ENCODE peak calls at places on chromosomes 2 and 18, in seven cellular contexts. One of them, this sample, is unnamed.

GRCh38 chr2:33212151-33212550 is 264.3 kb upstream of the RASGRP3 start:
- DNase-seq in A673: no peak
- DNase-seq in left lung: no peak
- DNase-seq in WERI-Rb-1: no peak
- DNase-seq in tibial artery: peak; percentile 79
- DNase-seq in prostate gland: no peak
- DNase-seq in fibroblast of lung: peak; percentile 98
- DNase-seq in this sample: no peak

GRCh38 chr18:79507546-79508480 is 112.1 kb downstream of the NFATC1 start:
- DNase-seq in A673: no peak
- DNase-seq in left lung: peak; percentile 89
- DNase-seq in WERI-Rb-1: no peak
- DNase-seq in tibial artery: peak; percentile 94
- DNase-seq in prostate gland: peak; percentile 72
- DNase-seq in fibroblast of lung: peak; percentile 38
- DNase-seq in this sample: peak; percentile 72

GRCh38 chr2:60094450-60094929 is 459.0 kb downstream of the BCL11A start:
- DNase-seq in A673: no peak
- DNase-seq in left lung: no peak
- DNase-seq in WERI-Rb-1: no peak
- DNase-seq in tibial artery: no peak
- DNase-seq in prostate gland: no peak
- DNase-seq in fibroblast of lung: no peak
- DNase-seq in this sample: no peak

GRCh38 chr2:45432406-45432805 is 178.7 kb downstream of the SRBD1 start:
- DNase-seq in A673: peak; percentile 7
- DNase-seq in left lung: no peak
- DNase-seq in WERI-Rb-1: no peak
- DNase-seq in tibial artery: no peak
- DNase-seq in prostate gland: no peak
- DNase-seq in fibroblast of lung: peak; percentile 14
- DNase-seq in this sample: no peak

GRCh38 chr18:46260016-46260878 is 156.1 kb downstream of the HAUS1 start:
- DNase-seq in A673: peak; percentile 39
- DNase-seq in left lung: no peak
- DNase-seq in WERI-Rb-1: no peak
- DNase-seq in tibial artery: no peak
- DNase-seq in prostate gland: no peak
- DNase-seq in fibroblast of lung: peak; percentile 52
- DNase-seq in this sample: no peak

GRCh38 chr2:230899287-230899686 is 25.8 kb downstream of the GPR55 start:
- DNase-seq in A673: no peak
- DNase-seq in left lung: no peak
- DNase-seq in WERI-Rb-1: no peak
- DNase-seq in tibial artery: peak; percentile 15
- DNase-seq in prostate gland: no peak
- DNase-seq in fibroblast of lung: no peak
- DNase-seq in this sample: no peak

GRCh38 chr2:23541453-23542334 is 156.7 kb downstream of the KLHL29 start:
- DNase-seq in A673: peak; percentile 89
- DNase-seq in left lung: peak; percentile 23
- DNase-seq in WERI-Rb-1: peak; percentile 88
- DNase-seq in tibial artery: no peak
- DNase-seq in prostate gland: no peak
- DNase-seq in fibroblast of lung: no peak
- DNase-seq in this sample: no peak

GRCh38 chr18:48022531-48023330 is 92.3 kb upstream of the SMAD2 start:
- DNase-seq in A673: peak; percentile 80
- DNase-seq in left lung: no peak
- DNase-seq in WERI-Rb-1: peak; percentile 69
- DNase-seq in tibial artery: peak; percentile 59
- DNase-seq in prostate gland: no peak
- DNase-seq in fibroblast of lung: peak; percentile 66
- DNase-seq in this sample: no peak

GRCh38 chr18:39558658-39559057 is 1993.1 kb upstream of the CELF4 start:
- DNase-seq in A673: no peak
- DNase-seq in left lung: no peak
- DNase-seq in WERI-Rb-1: no peak
- DNase-seq in tibial artery: no peak
- DNase-seq in prostate gland: no peak
- DNase-seq in fibroblast of lung: no peak
- DNase-seq in this sample: no peak

GRCh38 chr2:73232471-73233153 is 427 bp downstream of the PRADC1 start:
- DNase-seq in A673: no peak
- DNase-seq in left lung: no peak
- DNase-seq in WERI-Rb-1: peak; percentile 70
- DNase-seq in tibial artery: peak; percentile 27
- DNase-seq in prostate gland: no peak
- DNase-seq in fibroblast of lung: no peak
- DNase-seq in this sample: no peak

GRCh38 chr18:9495916-9496540 is 20.7 kb downstream of the RALBP1 start:
- DNase-seq in A673: no peak
- DNase-seq in left lung: no peak
- DNase-seq in WERI-Rb-1: no peak
- DNase-seq in tibial artery: no peak
- DNase-seq in prostate gland: no peak
- DNase-seq in fibroblast of lung: no peak
- DNase-seq in this sample: no peak

GRCh38 chr2:170217778-170218251 is 39.9 kb downstream of the MYO3B start:
- DNase-seq in A673: no peak
- DNase-seq in left lung: no peak
- DNase-seq in WERI-Rb-1: no peak
- DNase-seq in tibial artery: no peak
- DNase-seq in prostate gland: no peak
- DNase-seq in fibroblast of lung: peak; percentile 88
- DNase-seq in this sample: no peak

GRCh38 chr2:137925599-137925998 is 38.7 kb upstream of the HNMT start:
- DNase-seq in A673: no peak
- DNase-seq in left lung: no peak
- DNase-seq in WERI-Rb-1: no peak
- DNase-seq in tibial artery: no peak
- DNase-seq in prostate gland: no peak
- DNase-seq in fibroblast of lung: no peak
- DNase-seq in this sample: no peak

GRCh38 chr2:71662665-71663394 is 209.5 kb downstream of the DYSF start:
- DNase-seq in A673: no peak
- DNase-seq in left lung: no peak
- DNase-seq in WERI-Rb-1: no peak
- DNase-seq in tibial artery: no peak
- DNase-seq in prostate gland: no peak
- DNase-seq in fibroblast of lung: no peak
- DNase-seq in this sample: no peak

GRCh38 chr2:45014016-45014702 is 4.9 kb upstream of the SIX2 start:
- DNase-seq in A673: peak; percentile 74
- DNase-seq in left lung: peak; percentile 80
- DNase-seq in WERI-Rb-1: peak; percentile 64
- DNase-seq in tibial artery: peak; percentile 81
- DNase-seq in prostate gland: no peak
- DNase-seq in fibroblast of lung: peak; percentile 55
- DNase-seq in this sample: no peak

GRCh38 chr2:5782103-5782502 is 89.9 kb downstream of the SOX11 start:
- DNase-seq in A673: no peak
- DNase-seq in left lung: no peak
- DNase-seq in WERI-Rb-1: no peak
- DNase-seq in tibial artery: no peak
- DNase-seq in prostate gland: no peak
- DNase-seq in fibroblast of lung: peak; percentile 55
- DNase-seq in this sample: no peak

GRCh38 chr2:68721482-68722071 is 13.0 kb upstream of the ARHGAP25 start:
- DNase-seq in A673: peak; percentile 70
- DNase-seq in left lung: no peak
- DNase-seq in WERI-Rb-1: no peak
- DNase-seq in tibial artery: no peak
- DNase-seq in prostate gland: no peak
- DNase-seq in fibroblast of lung: no peak
- DNase-seq in this sample: no peak

GRCh38 chr2:96565111-96565510 is 28.6 kb downstream of the ARID5A start:
- DNase-seq in A673: no peak
- DNase-seq in left lung: no peak
- DNase-seq in WERI-Rb-1: no peak
- DNase-seq in tibial artery: no peak
- DNase-seq in prostate gland: no peak
- DNase-seq in fibroblast of lung: no peak
- DNase-seq in this sample: no peak

GRCh38 chr18:67525328-67526110 is 9.0 kb upstream of the DSEL start:
- DNase-seq in A673: peak; percentile 57
- DNase-seq in left lung: no peak
- DNase-seq in WERI-Rb-1: no peak
- DNase-seq in tibial artery: peak; percentile 79
- DNase-seq in prostate gland: peak; percentile 55
- DNase-seq in fibroblast of lung: peak; percentile 99
- DNase-seq in this sample: no peak

GRCh38 chr2:18149660-18150246 is 271.3 kb downstream of the KCNS3 start:
- DNase-seq in A673: peak; percentile 77
- DNase-seq in left lung: no peak
- DNase-seq in WERI-Rb-1: no peak
- DNase-seq in tibial artery: no peak
- DNase-seq in prostate gland: no peak
- DNase-seq in fibroblast of lung: peak; percentile 75
- DNase-seq in this sample: no peak

GRCh38 chr2:72115361-72116080 is 32.1 kb downstream of the CYP26B1 start:
- DNase-seq in A673: peak; percentile 77
- DNase-seq in left lung: peak; percentile 81
- DNase-seq in WERI-Rb-1: no peak
- DNase-seq in tibial artery: peak; percentile 60
- DNase-seq in prostate gland: peak; percentile 87
- DNase-seq in fibroblast of lung: peak; percentile 82
- DNase-seq in this sample: no peak

GRCh38 chr2:49834433-49834832 is 680.1 kb upstream of the FSHR start:
- DNase-seq in A673: no peak
- DNase-seq in left lung: no peak
- DNase-seq in WERI-Rb-1: no peak
- DNase-seq in tibial artery: no peak
- DNase-seq in prostate gland: no peak
- DNase-seq in fibroblast of lung: no peak
- DNase-seq in this sample: no peak

GRCh38 chr2:212001280-212001679 is 537.3 kb downstream of the ERBB4 start:
- DNase-seq in A673: peak; percentile 62
- DNase-seq in left lung: no peak
- DNase-seq in WERI-Rb-1: no peak
- DNase-seq in tibial artery: no peak
- DNase-seq in prostate gland: no peak
- DNase-seq in fibroblast of lung: no peak
- DNase-seq in this sample: no peak

GRCh38 chr2:55162284-55163006 is 69.6 kb downstream of the CLHC1 start:
- DNase-seq in A673: no peak
- DNase-seq in left lung: no peak
- DNase-seq in WERI-Rb-1: no peak
- DNase-seq in tibial artery: no peak
- DNase-seq in prostate gland: no peak
- DNase-seq in fibroblast of lung: no peak
- DNase-seq in this sample: no peak

GRCh38 chr2:55160422-55160821 is 71.7 kb downstream of the CLHC1 start:
- DNase-seq in A673: no peak
- DNase-seq in left lung: no peak
- DNase-seq in WERI-Rb-1: no peak
- DNase-seq in tibial artery: no peak
- DNase-seq in prostate gland: no peak
- DNase-seq in fibroblast of lung: no peak
- DNase-seq in this sample: no peak

GRCh38 chr2:55163258-55163657 is 68.8 kb downstream of the CLHC1 start:
- DNase-seq in A673: no peak
- DNase-seq in left lung: no peak
- DNase-seq in WERI-Rb-1: no peak
- DNase-seq in tibial artery: no peak
- DNase-seq in prostate gland: no peak
- DNase-seq in fibroblast of lung: peak; percentile 32
- DNase-seq in this sample: no peak

GRCh38 chr2:55159752-55160151 is 72.3 kb downstream of the CLHC1 start:
- DNase-seq in A673: no peak
- DNase-seq in left lung: no peak
- DNase-seq in WERI-Rb-1: no peak
- DNase-seq in tibial artery: no peak
- DNase-seq in prostate gland: no peak
- DNase-seq in fibroblast of lung: no peak
- DNase-seq in this sample: no peak

GRCh38 chr2:55161295-55162210 is 70.5 kb downstream of the CLHC1 start:
- DNase-seq in A673: no peak
- DNase-seq in left lung: no peak
- DNase-seq in WERI-Rb-1: no peak
- DNase-seq in tibial artery: no peak
- DNase-seq in prostate gland: no peak
- DNase-seq in fibroblast of lung: no peak
- DNase-seq in this sample: no peak
- H3K27ac ChIP-seq in A673: no peak overlapping the region
- H3K27ac ChIP-seq in left lung: peak overlapping the region; percentile 76
- H3K27ac ChIP-seq in WERI-Rb-1: no peak overlapping the region
- H3K27ac ChIP-seq in tibial artery: peak overlapping the region; percentile 0
- H3K27ac ChIP-seq in prostate gland: peak overlapping the region; percentile 75
- H3K27ac ChIP-seq in fibroblast of lung: no peak overlapping the region
- H3K27ac ChIP-seq in this sample: peak overlapping the region; percentile 93

DNA sequence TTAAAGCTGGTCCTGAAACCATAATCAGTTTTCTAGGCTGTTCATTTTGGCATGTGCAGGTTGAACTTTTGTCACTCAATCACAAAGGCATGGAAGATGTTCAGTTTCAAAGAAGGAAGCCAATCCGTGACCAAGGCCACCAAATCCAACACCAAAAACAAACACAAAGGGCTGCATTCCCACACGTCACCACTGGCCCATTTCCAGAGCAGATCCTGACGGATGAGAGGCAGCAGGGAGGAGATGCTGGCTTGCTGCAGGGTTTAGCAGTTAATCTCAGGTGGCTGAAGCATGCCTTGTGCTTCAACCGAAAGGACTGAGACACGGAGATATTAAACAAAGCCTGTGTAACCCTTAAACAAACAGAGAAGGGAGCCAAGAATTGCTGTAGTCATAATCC is 191.9 kb upstream of the CTAGE1 start:
- DNase-seq in A673: no peak
- DNase-seq in left lung: no peak
- DNase-seq in WERI-Rb-1: no peak
- DNase-seq in tibial artery: no peak
- DNase-seq in prostate gland: no peak
- DNase-seq in fibroblast of lung: no peak
- DNase-seq in this sample: no peak
- H3K4me3 ChIP-seq in A673: no peak overlapping the region
- H3K4me3 ChIP-seq in left lung: no peak overlapping the region
- H3K4me3 ChIP-seq in WERI-Rb-1: no peak overlapping the region
- H3K4me3 ChIP-seq in tibial artery: no peak overlapping the region
- H3K4me3 ChIP-seq in prostate gland: no peak overlapping the region
- H3K4me3 ChIP-seq in fibroblast of lung: no peak overlapping the region
- H3K4me3 ChIP-seq in this sample: no peak overlapping the region

DNA sequence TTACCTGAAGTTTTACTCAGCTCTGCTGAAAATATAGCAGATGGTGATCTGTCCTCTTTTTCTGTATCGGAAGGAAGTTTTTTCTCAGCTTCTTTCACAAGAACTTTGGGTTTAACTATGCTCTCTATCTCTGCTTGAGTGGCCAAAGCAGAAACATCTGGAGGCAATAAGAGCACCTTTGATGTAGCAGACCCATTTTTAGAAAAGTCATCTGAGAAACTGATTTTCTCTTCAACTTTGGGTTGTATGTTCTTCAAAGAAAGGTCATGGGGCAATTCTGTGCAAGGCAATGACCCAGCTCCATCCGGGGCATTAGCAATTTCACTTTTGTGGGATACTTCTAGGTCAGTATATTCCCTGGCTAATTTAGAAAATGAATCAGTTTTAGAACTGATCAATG is 25.2 kb downstream of the RTN4 start:
- DNase-seq in A673: no peak
- DNase-seq in left lung: no peak
- DNase-seq in WERI-Rb-1: no peak
- DNase-seq in tibial artery: no peak
- DNase-seq in prostate gland: no peak
- DNase-seq in fibroblast of lung: no peak
- DNase-seq in this sample: no peak
- TF ChIP-seq CTCF in A673: no peak
- TF ChIP-seq CTCF in left lung: no peak
- TF ChIP-seq CTCF in WERI-Rb-1: no peak
- TF ChIP-seq CTCF in tibial artery: no peak
- TF ChIP-seq CTCF in prostate gland: no peak
- TF ChIP-seq CTCF in fibroblast of lung: no peak
- TF ChIP-seq CTCF in this sample: no peak

GRCh38 chr2:203626952-203627681 is 79.3 kb upstream of the CD28 start:
- DNase-seq in A673: no peak
- DNase-seq in left lung: no peak
- DNase-seq in WERI-Rb-1: no peak
- DNase-seq in tibial artery: no peak
- DNase-seq in prostate gland: no peak
- DNase-seq in fibroblast of lung: peak; percentile 82
- DNase-seq in this sample: no peak
- H3K27ac ChIP-seq in A673: no peak overlapping the region
- H3K27ac ChIP-seq in left lung: no peak overlapping the region
- H3K27ac ChIP-seq in WERI-Rb-1: no peak overlapping the region
- H3K27ac ChIP-seq in tibial artery: peak overlapping the region; percentile 47
- H3K27ac ChIP-seq in prostate gland: no peak overlapping the region
- H3K27ac ChIP-seq in fibroblast of lung: peak overlapping the region; percentile 29
- H3K27ac ChIP-seq in this sample: no peak overlapping the region

This sample was measured in dorsolateral prefrontal cortex.